ENCODE peak calls at places on chromosome 3, in seven cellular contexts. M is sigmoid colon, T is IMR-90, Z is kidney, Y is right lobe of liver, K is tibial artery, G is stomach. A is an unnamed sample. For H3K4me1, the result is how much of the 10 kb centered on the place peaks cover.

GRCh38 chr3:191987951-191988350 is 527.0 kb downstream of the PYDC2 start:
- DNase-seq in K (no peak), G (no peak), Z (no peak), M (no peak), Y (no peak), T (no peak), A (no peak)

GRCh38 chr3:172107403-172107802 is 68.0 kb downstream of the FNDC3B start:
- DNase-seq in M (no peak), G (no peak), K (no peak), T (no peak), Z (no peak), Y (no peak), A (no peak)

GRCh38 chr3:176274161-176274560 is 923.1 kb downstream of the TBL1XR1 start:
- DNase-seq in Y (no peak), T (no peak), Z (no peak), G (no peak), K (no peak), M (no peak), A (no peak)

GRCh38 chr3:17151598-17152373 is 267.0 kb downstream of the PLCL2 start:
- DNase-seq in G (peak), M (no peak), Y (no peak), Z (no peak), K (no peak), T (no peak), A (peak)

GRCh38 chr3:48465531-48466378 is 19.2 kb downstream of the ATRIP start:
- DNase-seq in Y (peak), M (peak), G (peak), T (peak), Z (peak), K (peak), A (peak)

GRCh38 chr3:100032262-100032661 is 82.0 kb downstream of the FILIP1L start:
- DNase-seq in Z (no peak), T (peak), Y (no peak), M (no peak), G (no peak), K (no peak), A (peak)

GRCh38 chr3:176430244-176430893 is 766.9 kb downstream of the TBL1XR1 start:
- DNase-seq in T (peak), M (no peak), G (no peak), Y (no peak), Z (no peak), K (no peak), A (peak)

GRCh38 chr3:60364475-60364874 is 886.8 kb downstream of the FHIT start:
- DNase-seq in K (no peak), Z (no peak), M (no peak), G (no peak), Y (no peak), T (no peak), A (no peak)

GRCh38 chr3:109643590-109643989 is 306.2 kb upstream of the DPPA4 start:
- DNase-seq in T (peak), Z (no peak), K (no peak), M (no peak), Y (no peak), G (no peak), A (peak)

DNA sequence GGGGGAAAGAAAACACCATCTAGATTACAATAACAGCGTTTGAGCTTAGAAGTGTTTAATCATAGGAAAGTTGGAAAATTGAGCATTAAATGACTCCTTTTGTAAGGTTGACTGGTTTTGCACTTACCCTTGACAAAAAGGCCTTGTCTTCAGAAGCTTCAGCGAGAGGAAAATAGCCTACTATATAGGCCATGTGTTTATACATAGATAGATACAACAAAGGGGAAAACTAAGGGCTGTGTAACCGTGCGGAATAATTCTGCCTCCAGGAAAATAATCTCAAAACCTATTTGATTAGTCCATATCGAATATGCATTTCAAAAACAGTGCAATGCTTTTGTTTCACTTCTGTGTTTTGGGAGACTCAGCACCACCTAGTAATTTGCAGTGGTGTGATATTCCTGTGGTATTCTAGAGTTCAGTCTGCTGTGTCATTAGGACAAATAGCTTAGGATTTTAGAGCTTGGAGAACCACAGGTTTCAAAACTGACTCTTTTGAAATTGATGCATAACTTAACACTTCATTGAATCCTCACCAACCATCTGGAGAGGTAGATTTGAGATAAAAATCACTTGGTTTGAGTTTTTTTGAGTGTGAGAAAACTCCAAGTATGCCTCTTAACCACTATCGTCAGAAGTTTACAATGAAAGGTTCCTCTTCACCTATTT is 1.8 kb downstream of the ARHGAP31 start:
- DNase-seq in K (no peak), Y (no peak), G (no peak), T (no peak), M (no peak), Z (no peak), A (no peak)
- H3K27ac ChIP-seq in K (peak), Y (no peak), G (peak), T (no peak), M (peak), Z (no peak), A (no peak)

DNA sequence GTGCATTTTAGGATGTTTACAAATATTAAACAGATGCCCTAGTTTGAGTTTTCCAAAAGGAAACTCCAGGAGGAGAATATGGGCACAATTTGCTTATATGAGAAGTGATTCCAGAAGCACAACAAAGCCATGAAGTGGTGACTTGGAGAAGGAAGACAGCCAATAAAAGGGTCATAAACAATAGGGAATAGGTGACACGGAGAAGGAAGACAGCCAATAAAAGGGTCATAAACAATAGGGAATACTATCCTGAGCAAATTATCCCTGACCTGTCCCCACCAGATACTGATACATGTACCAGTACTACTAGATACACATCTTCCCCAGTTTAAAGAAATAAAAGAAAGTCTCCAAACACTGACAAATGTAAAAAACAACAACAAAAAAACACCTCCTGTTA is 663.6 kb downstream of the GBE1 start:
- DNase-seq in K (no peak), G (no peak), M (no peak), Z (no peak), Y (no peak), T (no peak), A (no peak)
- TF ChIP-seq CTCF in K (no peak), G (no peak), M (no peak), Z (no peak), Y (no peak), T (no peak), A (no peak)

GRCh38 chr3:123660276-123660675 is 75.4 kb upstream of the HACD2 start:
- DNase-seq in Z (peak), M (no peak), Y (no peak), G (no peak), K (no peak), T (no peak), A (no peak)
- H3K4me1 ChIP-seq in Z (half or more), M (half or more), Y (under half), G (under half), K (half or more), T (under half), A (under half)

GRCh38 chr3:187209501-187209900 is 12.2 kb downstream of the RTP1 start:
- DNase-seq in G (no peak), M (no peak), T (no peak), Z (no peak), K (no peak), Y (no peak), A (no peak)

GRCh38 chr3:187210555-187211327 is 13.5 kb downstream of the RTP1 start:
- DNase-seq in K (no peak), Y (no peak), Z (no peak), G (no peak), M (no peak), T (peak), A (no peak)

GRCh38 chr3:187210091-187210490 is 12.8 kb downstream of the RTP1 start:
- DNase-seq in Z (no peak), T (no peak), G (no peak), M (no peak), K (no peak), Y (no peak), A (no peak)

GRCh38 chr3:187212705-187213104 is 15.4 kb downstream of the RTP1 start:
- DNase-seq in G (no peak), K (no peak), T (no peak), Z (no peak), Y (no peak), M (no peak), A (no peak)

GRCh38 chr3:187211532-187212274 is 14.4 kb downstream of the RTP1 start:
- DNase-seq in G (no peak), T (peak), Y (no peak), K (no peak), M (no peak), Z (no peak), A (no peak)
- H3K27ac ChIP-seq in G (no peak), T (no peak), Y (no peak), K (peak), M (peak), Z (no peak), A (no peak)

DNA sequence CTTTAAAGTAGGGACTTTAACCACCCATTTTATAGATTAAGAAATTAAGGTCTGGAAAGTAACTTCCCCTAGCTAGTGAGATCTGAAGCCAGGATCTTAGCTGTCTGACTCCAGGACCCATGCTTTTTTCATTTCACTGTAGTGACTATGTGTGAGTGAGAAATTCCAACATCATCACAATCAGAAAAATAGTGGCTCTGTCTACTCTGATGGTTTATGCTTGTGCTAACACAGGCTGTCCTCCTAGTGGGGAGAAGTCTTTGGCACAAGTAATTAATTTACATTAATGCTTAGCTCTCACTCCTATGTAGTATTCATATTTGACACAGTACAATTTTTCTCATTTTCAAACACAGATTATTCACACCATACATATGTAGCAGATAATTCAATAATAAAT is 143.4 kb downstream of the ANO10 start:
- DNase-seq in Y (no peak), T (no peak), Z (no peak), M (no peak), G (no peak), K (no peak), A (no peak)
- TF ChIP-seq CTCF in Y (no peak), T (no peak), Z (no peak), M (no peak), G (no peak), K (no peak), A (no peak)